ENCODE peak calls at places on chromosomes 2 and 18, in four cellular contexts. I, Q, L and H are unnamed samples.

GRCh38 chr2:58521803-58522602 is 280.9 kb upstream of the FANCL start:
- DNase-seq in I (peak; percentile 9), Q (no peak), L (no peak), H (no peak)

GRCh38 chr2:1886405-1886992 is 142.2 kb upstream of the PXDN start:
- DNase-seq in I (peak; percentile 83), Q (peak; percentile 56), L (no peak), H (peak; percentile 83)

GRCh38 chr2:71126957-71127356 is 3.1 kb downstream of the MCEE start:
- DNase-seq in I (no peak), Q (no peak), L (no peak), H (no peak)

GRCh38 chr2:181041661-181042060 is 61.3 kb downstream of the UBE2E3 start:
- DNase-seq in I (no peak), Q (no peak), L (no peak), H (no peak)

GRCh38 chr2:230968921-230969672 is 26.8 kb upstream of the SPATA3 start:
- DNase-seq in I (no peak), Q (no peak), L (no peak), H (no peak)

GRCh38 chr2:145027073-145027459 is 507.1 kb upstream of the ZEB2 start:
- DNase-seq in I (no peak), Q (no peak), L (no peak), H (no peak)

GRCh38 chr2:148644885-148645134 is 259 bp downstream of the EPC2 start:
- DNase-seq in I (no peak), Q (no peak), L (no peak), H (no peak)

GRCh38 chr18:36693931-36694661 is 134.7 kb downstream of the TPGS2 start:
- DNase-seq in I (no peak), Q (no peak), L (no peak), H (no peak)

GRCh38 chr18:26804474-26804873 is 61.0 kb downstream of the AQP4 start:
- DNase-seq in I (peak; percentile 40), Q (no peak), L (no peak), H (peak; percentile 15)

GRCh38 chr2:182504903-182505302 is 78.1 kb upstream of the PDE1A start:
- DNase-seq in I (no peak), Q (no peak), L (no peak), H (no peak)

GRCh38 chr18:25896956-25897355 is 193.5 kb downstream of the SS18 start:
- DNase-seq in I (no peak), Q (no peak), L (no peak), H (no peak)

GRCh38 chr2:65957886-65958285 is 477.0 kb upstream of the MEIS1 start:
- DNase-seq in I (no peak), Q (no peak), L (no peak), H (no peak)

GRCh38 chr2:105790467-105791118 is 45.9 kb downstream of the NCK2 start:
- DNase-seq in I (no peak), Q (no peak), L (no peak), H (no peak)

GRCh38 chr18:79750980-79751571 is 46.7 kb upstream of the KCNG2 start:
- DNase-seq in I (no peak), Q (no peak), L (no peak), H (no peak)

GRCh38 chr2:101501443-101501842 is 26.5 kb upstream of the RFX8 start:
- DNase-seq in I (no peak), Q (no peak), L (no peak), H (no peak)

GRCh38 chr2:190443778-190444481 is 35.8 kb downstream of the MFSD6 start:
- DNase-seq in I (peak; percentile 34), Q (no peak), L (no peak), H (no peak)

GRCh38 chr2:145854039-145854755 is 1334.3 kb upstream of the ZEB2 start:
- DNase-seq in I (no peak), Q (no peak), L (no peak), H (no peak)

GRCh38 chr2:235191486-235191885 is 239.7 kb downstream of the SH3BP4 start:
- DNase-seq in I (no peak), Q (no peak), L (no peak), H (no peak)

GRCh38 chr2:57093020-57093419 is 909.2 kb downstream of the CCDC85A start:
- DNase-seq in I (no peak), Q (no peak), L (no peak), H (no peak)

GRCh38 chr2:70557171-70557838 is 3.7 kb upstream of the TGFA start:
- DNase-seq in I (no peak), Q (no peak), L (no peak), H (no peak)

GRCh38 chr18:46953195-46953594 is 35.8 kb downstream of the KATNAL2 start:
- DNase-seq in I (no peak), Q (no peak), L (no peak), H (no peak)

GRCh38 chr2:234444888-234445287 is 52.0 kb downstream of the ARL4C start:
- DNase-seq in I (no peak), Q (no peak), L (no peak), H (no peak)

GRCh38 chr2:217666338-217666737 is 336.5 kb downstream of the TNS1 start:
- DNase-seq in I (no peak), Q (no peak), L (no peak), H (no peak)

GRCh38 chr2:232345251-232345650 is 33.3 kb upstream of the ALPP start:
- DNase-seq in I (no peak), Q (no peak), L (no peak), H (peak; percentile 3)

GRCh38 chr2:101983928-101984327 is 7.8 kb upstream of the IL1R2 start:
- DNase-seq in I (peak; percentile 33), Q (no peak), L (no peak), H (no peak)

GRCh38 chr2:197847666-197848401 is 43.4 kb downstream of the PLCL1 start:
- DNase-seq in I (no peak), Q (no peak), L (no peak), H (no peak)

GRCh38 chr18:78980777-78981651 is 1.4 kb downstream of the SALL3 start:
- DNase-seq in I (no peak), Q (no peak), L (no peak), H (no peak)

GRCh38 chr2:28539095-28539494 is 43.2 kb downstream of the PLB1 start:
- DNase-seq in I (no peak), Q (no peak), L (no peak), H (no peak)

GRCh38 chr18:25133879-25134278 is 218.1 kb downstream of the ZNF521 start:
- DNase-seq in I (no peak), Q (no peak), L (no peak), H (no peak)

GRCh38 chr2:190838492-190838910 is 42.1 kb upstream of the GLS start:
- DNase-seq in I (no peak), Q (no peak), L (no peak), H (no peak)

GRCh38 chr2:240946654-240947053 is 40.5 kb downstream of the CROCC2 start:
- DNase-seq in I (no peak), Q (no peak), L (no peak), H (no peak)

DNA sequence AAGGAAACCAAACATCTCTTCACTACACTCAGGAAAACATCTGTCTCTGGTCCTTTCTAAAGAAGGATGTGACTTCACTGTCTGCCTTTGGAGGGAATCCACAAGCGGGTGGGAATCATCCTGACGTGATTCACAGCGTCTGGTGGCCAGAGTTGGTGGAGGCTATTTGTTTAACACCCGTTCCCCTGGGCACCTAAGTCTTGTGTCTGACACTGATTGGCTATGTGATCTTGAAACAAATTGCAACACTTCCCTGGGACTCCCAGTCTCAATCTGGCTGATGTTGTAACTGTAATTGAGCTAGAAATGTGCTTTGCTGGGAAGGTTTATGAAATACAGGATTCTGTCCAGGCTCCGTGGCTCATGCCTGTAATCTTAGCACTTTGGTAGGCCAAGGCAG is 28.8 kb upstream of the SIX3 start:
- DNase-seq in I (no peak), Q (no peak), L (no peak), H (no peak)
- TF ChIP-seq TEAD4 in I (no peak), Q (no peak), L (no peak), H (no peak)

GRCh38 chr18:48066225-48066652 is 135.8 kb upstream of the SMAD2 start:
- DNase-seq in I (peak; percentile 88), Q (no peak), L (no peak), H (no peak)
- TF ChIP-seq TEAD4 in I (no peak), Q (no peak), L (no peak), H (no peak)

DNA sequence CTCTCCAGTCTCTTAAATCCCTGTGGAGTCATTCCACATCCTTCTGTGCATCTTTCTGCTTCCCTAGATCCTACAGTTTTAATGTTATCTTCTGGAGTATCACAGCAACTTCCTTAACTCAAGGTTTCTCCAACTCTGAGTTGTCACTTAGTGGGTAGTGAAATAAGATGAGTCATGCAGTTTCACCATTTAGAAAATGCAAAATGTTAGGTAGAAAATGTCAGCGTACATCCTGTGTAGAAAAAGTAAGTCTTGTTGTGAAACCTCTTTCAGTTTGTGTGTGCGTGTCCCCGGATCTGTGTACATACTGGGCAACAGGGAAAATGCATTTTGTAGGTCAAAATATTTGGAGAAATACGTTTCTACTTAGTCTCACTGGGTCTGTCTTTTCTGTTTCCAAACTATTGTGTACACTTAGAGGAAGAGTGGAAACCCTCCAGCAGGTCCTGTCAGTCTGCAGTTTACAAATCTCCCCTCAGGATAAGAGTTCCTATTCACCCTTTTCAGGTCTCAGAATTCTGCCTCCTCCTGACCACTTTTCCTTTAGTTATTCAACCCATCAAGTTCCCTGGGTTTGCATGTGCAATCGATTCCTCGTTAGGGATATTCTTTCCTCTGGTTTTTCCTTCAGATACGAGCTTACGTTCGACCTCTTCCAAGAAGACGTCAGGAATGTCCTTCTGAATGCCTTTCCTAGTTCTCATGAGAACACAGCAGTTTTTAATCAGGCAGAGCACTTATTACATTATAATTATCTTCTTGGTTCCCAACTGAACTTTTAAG is 154.8 kb downstream of the TGIF1 start:
- DNase-seq in I (no peak), Q (peak; percentile 39), L (no peak), H (no peak)
- TF ChIP-seq TEAD4 in I (peak; percentile 48), Q (peak; percentile 29), L (no peak), H (no peak)

GRCh38 chr18:76621184-76621583 is 126.1 kb upstream of the ZNF516 start:
- DNase-seq in I (no peak), Q (no peak), L (no peak), H (no peak)
- TF ChIP-seq TEAD4 in I (no peak), Q (no peak), L (no peak), H (no peak)

GRCh38 chr2:127423476-127423840 is 5.2 kb downstream of the PROC start:
- DNase-seq in I (peak; percentile 60), Q (no peak), L (no peak), H (no peak)
- TF ChIP-seq TEAD4 in I (no peak), Q (no peak), L (no peak), H (no peak)